ENCODE peak calls at places on chromosomes 6 and 20, in nine cellular contexts. One of them, this sample, is unnamed.

GRCh38 chr6:103210686-103211085 is 1649.0 kb downstream of the HACE1 start:
- DNase-seq in hepatocyte: no peak
- DNase-seq in CD4-positive, alpha-beta T cell: no peak
- DNase-seq in nucleus accumbens: no peak
- DNase-seq in activated T-cell treated with anti-CD3 and anti-CD28 coated beads, Interleukin-2, amount 50 U/mL, for 72 hours: no peak
- DNase-seq in astrocyte: no peak
- DNase-seq in cardiac fibroblast: no peak
- DNase-seq in tibial artery: no peak
- DNase-seq in endodermal cell: no peak
- DNase-seq in this sample: no peak

GRCh38 chr6:158379336-158379735 is 67.1 kb downstream of the TULP4 start:
- DNase-seq in hepatocyte: no peak
- DNase-seq in CD4-positive, alpha-beta T cell: no peak
- DNase-seq in nucleus accumbens: no peak
- DNase-seq in activated T-cell treated with anti-CD3 and anti-CD28 coated beads, Interleukin-2, amount 50 U/mL, for 72 hours: no peak
- DNase-seq in astrocyte: no peak
- DNase-seq in cardiac fibroblast: no peak
- DNase-seq in tibial artery: no peak
- DNase-seq in endodermal cell: no peak
- DNase-seq in this sample: no peak

GRCh38 chr20:62433655-62434054 is 6.3 kb upstream of the RBBP8NL start:
- DNase-seq in hepatocyte: no peak
- DNase-seq in CD4-positive, alpha-beta T cell: no peak
- DNase-seq in nucleus accumbens: no peak
- DNase-seq in activated T-cell treated with anti-CD3 and anti-CD28 coated beads, Interleukin-2, amount 50 U/mL, for 72 hours: no peak
- DNase-seq in astrocyte: no peak
- DNase-seq in cardiac fibroblast: peak
- DNase-seq in tibial artery: peak
- DNase-seq in endodermal cell: no peak
- DNase-seq in this sample: no peak

GRCh38 chr20:35907017-35907685 is 47.2 kb downstream of the SCAND1 start:
- DNase-seq in hepatocyte: no peak
- DNase-seq in CD4-positive, alpha-beta T cell: no peak
- DNase-seq in nucleus accumbens: no peak
- DNase-seq in activated T-cell treated with anti-CD3 and anti-CD28 coated beads, Interleukin-2, amount 50 U/mL, for 72 hours: no peak
- DNase-seq in astrocyte: no peak
- DNase-seq in cardiac fibroblast: peak
- DNase-seq in tibial artery: no peak
- DNase-seq in endodermal cell: no peak
- DNase-seq in this sample: no peak

GRCh38 chr6:127878115-127878514 is 22.7 kb downstream of the THEMIS start:
- DNase-seq in hepatocyte: no peak
- DNase-seq in CD4-positive, alpha-beta T cell: no peak
- DNase-seq in nucleus accumbens: no peak
- DNase-seq in activated T-cell treated with anti-CD3 and anti-CD28 coated beads, Interleukin-2, amount 50 U/mL, for 72 hours: no peak
- DNase-seq in astrocyte: no peak
- DNase-seq in cardiac fibroblast: no peak
- DNase-seq in tibial artery: no peak
- DNase-seq in endodermal cell: no peak
- DNase-seq in this sample: no peak

GRCh38 chr20:62646851-62647520 is 4.7 kb downstream of the SLCO4A1 start:
- DNase-seq in hepatocyte: no peak
- DNase-seq in CD4-positive, alpha-beta T cell: no peak
- DNase-seq in nucleus accumbens: no peak
- DNase-seq in activated T-cell treated with anti-CD3 and anti-CD28 coated beads, Interleukin-2, amount 50 U/mL, for 72 hours: no peak
- DNase-seq in astrocyte: no peak
- DNase-seq in cardiac fibroblast: no peak
- DNase-seq in tibial artery: no peak
- DNase-seq in endodermal cell: no peak
- DNase-seq in this sample: peak

GRCh38 chr20:5183731-5184474 is 57.1 kb downstream of the CDS2 start:
- DNase-seq in hepatocyte: no peak
- DNase-seq in CD4-positive, alpha-beta T cell: no peak
- DNase-seq in nucleus accumbens: no peak
- DNase-seq in activated T-cell treated with anti-CD3 and anti-CD28 coated beads, Interleukin-2, amount 50 U/mL, for 72 hours: no peak
- DNase-seq in astrocyte: no peak
- DNase-seq in cardiac fibroblast: no peak
- DNase-seq in tibial artery: no peak
- DNase-seq in endodermal cell: no peak
- DNase-seq in this sample: no peak

GRCh38 chr20:56893206-56893605 is 264.1 kb downstream of the TFAP2C start:
- DNase-seq in hepatocyte: peak
- DNase-seq in CD4-positive, alpha-beta T cell: peak
- DNase-seq in nucleus accumbens: no peak
- DNase-seq in activated T-cell treated with anti-CD3 and anti-CD28 coated beads, Interleukin-2, amount 50 U/mL, for 72 hours: peak
- DNase-seq in astrocyte: no peak
- DNase-seq in cardiac fibroblast: no peak
- DNase-seq in tibial artery: no peak
- DNase-seq in endodermal cell: peak
- DNase-seq in this sample: peak

GRCh38 chr6:149483302-149483701 is 1.5 kb downstream of the ZC3H12D start:
- DNase-seq in hepatocyte: no peak
- DNase-seq in CD4-positive, alpha-beta T cell: no peak
- DNase-seq in nucleus accumbens: no peak
- DNase-seq in activated T-cell treated with anti-CD3 and anti-CD28 coated beads, Interleukin-2, amount 50 U/mL, for 72 hours: no peak
- DNase-seq in astrocyte: no peak
- DNase-seq in cardiac fibroblast: no peak
- DNase-seq in tibial artery: no peak
- DNase-seq in endodermal cell: no peak
- DNase-seq in this sample: peak

GRCh38 chr20:1322511-1323245 is 6.3 kb downstream of the SDCBP2 start:
- DNase-seq in hepatocyte: peak
- DNase-seq in CD4-positive, alpha-beta T cell: no peak
- DNase-seq in nucleus accumbens: no peak
- DNase-seq in activated T-cell treated with anti-CD3 and anti-CD28 coated beads, Interleukin-2, amount 50 U/mL, for 72 hours: no peak
- DNase-seq in astrocyte: peak
- DNase-seq in cardiac fibroblast: peak
- DNase-seq in tibial artery: no peak
- DNase-seq in endodermal cell: peak
- DNase-seq in this sample: no peak

GRCh38 chr6:4010682-4011081 is 68.3 kb downstream of the FAM217A start:
- DNase-seq in hepatocyte: no peak
- DNase-seq in CD4-positive, alpha-beta T cell: no peak
- DNase-seq in nucleus accumbens: no peak
- DNase-seq in activated T-cell treated with anti-CD3 and anti-CD28 coated beads, Interleukin-2, amount 50 U/mL, for 72 hours: peak
- DNase-seq in astrocyte: no peak
- DNase-seq in cardiac fibroblast: no peak
- DNase-seq in tibial artery: no peak
- DNase-seq in endodermal cell: no peak
- DNase-seq in this sample: peak

GRCh38 chr20:40666336-40666735 is 22.7 kb downstream of the MAFB start:
- DNase-seq in hepatocyte: no peak
- DNase-seq in CD4-positive, alpha-beta T cell: no peak
- DNase-seq in nucleus accumbens: no peak
- DNase-seq in activated T-cell treated with anti-CD3 and anti-CD28 coated beads, Interleukin-2, amount 50 U/mL, for 72 hours: no peak
- DNase-seq in astrocyte: no peak
- DNase-seq in cardiac fibroblast: no peak
- DNase-seq in tibial artery: no peak
- DNase-seq in endodermal cell: peak
- DNase-seq in this sample: no peak

GRCh38 chr20:4567172-4567571 is 154.5 kb upstream of the PRND start:
- DNase-seq in hepatocyte: no peak
- DNase-seq in CD4-positive, alpha-beta T cell: no peak
- DNase-seq in nucleus accumbens: no peak
- DNase-seq in activated T-cell treated with anti-CD3 and anti-CD28 coated beads, Interleukin-2, amount 50 U/mL, for 72 hours: no peak
- DNase-seq in astrocyte: no peak
- DNase-seq in cardiac fibroblast: no peak
- DNase-seq in tibial artery: no peak
- DNase-seq in endodermal cell: no peak
- DNase-seq in this sample: no peak

GRCh38 chr20:48359692-48360337 is 468.0 kb downstream of the PREX1 start:
- DNase-seq in hepatocyte: no peak
- DNase-seq in CD4-positive, alpha-beta T cell: no peak
- DNase-seq in nucleus accumbens: no peak
- DNase-seq in activated T-cell treated with anti-CD3 and anti-CD28 coated beads, Interleukin-2, amount 50 U/mL, for 72 hours: no peak
- DNase-seq in astrocyte: no peak
- DNase-seq in cardiac fibroblast: no peak
- DNase-seq in tibial artery: no peak
- DNase-seq in endodermal cell: no peak
- DNase-seq in this sample: peak

GRCh38 chr6:21949211-21949801 is 347.5 kb downstream of the PRL start:
- DNase-seq in hepatocyte: peak
- DNase-seq in CD4-positive, alpha-beta T cell: no peak
- DNase-seq in nucleus accumbens: no peak
- DNase-seq in activated T-cell treated with anti-CD3 and anti-CD28 coated beads, Interleukin-2, amount 50 U/mL, for 72 hours: no peak
- DNase-seq in astrocyte: peak
- DNase-seq in cardiac fibroblast: no peak
- DNase-seq in tibial artery: no peak
- DNase-seq in endodermal cell: no peak
- DNase-seq in this sample: no peak

GRCh38 chr6:83708546-83708969 is 343 bp downstream of the SNAP91 start:
- DNase-seq in hepatocyte: peak
- DNase-seq in CD4-positive, alpha-beta T cell: no peak
- DNase-seq in nucleus accumbens: peak
- DNase-seq in activated T-cell treated with anti-CD3 and anti-CD28 coated beads, Interleukin-2, amount 50 U/mL, for 72 hours: no peak
- DNase-seq in astrocyte: peak
- DNase-seq in cardiac fibroblast: no peak
- DNase-seq in tibial artery: no peak
- DNase-seq in endodermal cell: no peak
- DNase-seq in this sample: no peak

GRCh38 chr20:57777911-57778310 is 68.1 kb upstream of the PMEPA1 start:
- DNase-seq in hepatocyte: no peak
- DNase-seq in CD4-positive, alpha-beta T cell: no peak
- DNase-seq in nucleus accumbens: no peak
- DNase-seq in activated T-cell treated with anti-CD3 and anti-CD28 coated beads, Interleukin-2, amount 50 U/mL, for 72 hours: no peak
- DNase-seq in astrocyte: no peak
- DNase-seq in cardiac fibroblast: no peak
- DNase-seq in tibial artery: no peak
- DNase-seq in endodermal cell: no peak
- DNase-seq in this sample: no peak

GRCh38 chr6:31414771-31415270 is 11.4 kb downstream of the MICA start:
- DNase-seq in hepatocyte: no peak
- DNase-seq in CD4-positive, alpha-beta T cell: no peak
- DNase-seq in nucleus accumbens: no peak
- DNase-seq in activated T-cell treated with anti-CD3 and anti-CD28 coated beads, Interleukin-2, amount 50 U/mL, for 72 hours: no peak
- DNase-seq in astrocyte: no peak
- DNase-seq in cardiac fibroblast: no peak
- DNase-seq in tibial artery: no peak
- DNase-seq in endodermal cell: no peak
- DNase-seq in this sample: no peak

GRCh38 chr20:51412333-51412761 is 130.2 kb downstream of the NFATC2 start:
- DNase-seq in hepatocyte: peak
- DNase-seq in CD4-positive, alpha-beta T cell: no peak
- DNase-seq in nucleus accumbens: no peak
- DNase-seq in activated T-cell treated with anti-CD3 and anti-CD28 coated beads, Interleukin-2, amount 50 U/mL, for 72 hours: no peak
- DNase-seq in astrocyte: peak
- DNase-seq in cardiac fibroblast: peak
- DNase-seq in tibial artery: peak
- DNase-seq in endodermal cell: peak
- DNase-seq in this sample: no peak

GRCh38 chr6:148508401-148509151 is 165.9 kb downstream of the SASH1 start:
- DNase-seq in hepatocyte: peak
- DNase-seq in CD4-positive, alpha-beta T cell: no peak
- DNase-seq in nucleus accumbens: no peak
- DNase-seq in activated T-cell treated with anti-CD3 and anti-CD28 coated beads, Interleukin-2, amount 50 U/mL, for 72 hours: no peak
- DNase-seq in astrocyte: peak
- DNase-seq in cardiac fibroblast: peak
- DNase-seq in tibial artery: no peak
- DNase-seq in endodermal cell: no peak
- DNase-seq in this sample: no peak

GRCh38 chr20:63913768-63914167 is 18.8 kb downstream of the DNAJC5 start:
- DNase-seq in hepatocyte: no peak
- DNase-seq in CD4-positive, alpha-beta T cell: no peak
- DNase-seq in nucleus accumbens: no peak
- DNase-seq in activated T-cell treated with anti-CD3 and anti-CD28 coated beads, Interleukin-2, amount 50 U/mL, for 72 hours: no peak
- DNase-seq in astrocyte: no peak
- DNase-seq in cardiac fibroblast: no peak
- DNase-seq in tibial artery: no peak
- DNase-seq in endodermal cell: no peak
- DNase-seq in this sample: no peak

GRCh38 chr20:8589956-8590355 is 457.9 kb downstream of the PLCB1 start:
- DNase-seq in hepatocyte: no peak
- DNase-seq in CD4-positive, alpha-beta T cell: no peak
- DNase-seq in nucleus accumbens: no peak
- DNase-seq in activated T-cell treated with anti-CD3 and anti-CD28 coated beads, Interleukin-2, amount 50 U/mL, for 72 hours: no peak
- DNase-seq in astrocyte: peak
- DNase-seq in cardiac fibroblast: no peak
- DNase-seq in tibial artery: no peak
- DNase-seq in endodermal cell: no peak
- DNase-seq in this sample: no peak

GRCh38 chr6:35691027-35691824 is 2.5 kb upstream of the FKBP5 start:
- DNase-seq in hepatocyte: peak
- DNase-seq in CD4-positive, alpha-beta T cell: no peak
- DNase-seq in nucleus accumbens: no peak
- DNase-seq in activated T-cell treated with anti-CD3 and anti-CD28 coated beads, Interleukin-2, amount 50 U/mL, for 72 hours: no peak
- DNase-seq in astrocyte: no peak
- DNase-seq in cardiac fibroblast: peak
- DNase-seq in tibial artery: peak
- DNase-seq in endodermal cell: no peak
- DNase-seq in this sample: no peak

GRCh38 chr20:60036346-60037119 is 78.3 kb downstream of the CDH26 start:
- DNase-seq in hepatocyte: no peak
- DNase-seq in CD4-positive, alpha-beta T cell: no peak
- DNase-seq in nucleus accumbens: no peak
- DNase-seq in activated T-cell treated with anti-CD3 and anti-CD28 coated beads, Interleukin-2, amount 50 U/mL, for 72 hours: no peak
- DNase-seq in astrocyte: no peak
- DNase-seq in cardiac fibroblast: no peak
- DNase-seq in tibial artery: no peak
- DNase-seq in endodermal cell: no peak
- DNase-seq in this sample: no peak

GRCh38 chr6:129638055-129639019 is 71.6 kb downstream of the ARHGAP18 start:
- DNase-seq in hepatocyte: peak
- DNase-seq in CD4-positive, alpha-beta T cell: no peak
- DNase-seq in nucleus accumbens: no peak
- DNase-seq in activated T-cell treated with anti-CD3 and anti-CD28 coated beads, Interleukin-2, amount 50 U/mL, for 72 hours: no peak
- DNase-seq in astrocyte: peak
- DNase-seq in cardiac fibroblast: peak
- DNase-seq in tibial artery: no peak
- DNase-seq in endodermal cell: no peak
- DNase-seq in this sample: no peak

GRCh38 chr6:115882771-115883170 is 177.9 kb downstream of the FRK start:
- DNase-seq in hepatocyte: no peak
- DNase-seq in CD4-positive, alpha-beta T cell: no peak
- DNase-seq in nucleus accumbens: no peak
- DNase-seq in activated T-cell treated with anti-CD3 and anti-CD28 coated beads, Interleukin-2, amount 50 U/mL, for 72 hours: no peak
- DNase-seq in astrocyte: no peak
- DNase-seq in cardiac fibroblast: no peak
- DNase-seq in tibial artery: no peak
- DNase-seq in endodermal cell: no peak
- DNase-seq in this sample: no peak

GRCh38 chr6:108167449-108167903 is 1.7 kb downstream of the NR2E1 start:
- DNase-seq in hepatocyte: no peak
- DNase-seq in CD4-positive, alpha-beta T cell: no peak
- DNase-seq in nucleus accumbens: no peak
- DNase-seq in activated T-cell treated with anti-CD3 and anti-CD28 coated beads, Interleukin-2, amount 50 U/mL, for 72 hours: peak
- DNase-seq in astrocyte: no peak
- DNase-seq in cardiac fibroblast: no peak
- DNase-seq in tibial artery: no peak
- DNase-seq in endodermal cell: peak
- DNase-seq in this sample: no peak

GRCh38 chr20:3420211-3420707 is 12.8 kb upstream of the DNAAF9 start:
- DNase-seq in hepatocyte: no peak
- DNase-seq in CD4-positive, alpha-beta T cell: no peak
- DNase-seq in nucleus accumbens: no peak
- DNase-seq in activated T-cell treated with anti-CD3 and anti-CD28 coated beads, Interleukin-2, amount 50 U/mL, for 72 hours: peak
- DNase-seq in astrocyte: no peak
- DNase-seq in cardiac fibroblast: peak
- DNase-seq in tibial artery: peak
- DNase-seq in endodermal cell: no peak
- DNase-seq in this sample: peak

GRCh38 chr20:22248052-22248667 is 336.2 kb downstream of the FOXA2 start:
- DNase-seq in hepatocyte: peak
- DNase-seq in CD4-positive, alpha-beta T cell: no peak
- DNase-seq in nucleus accumbens: no peak
- DNase-seq in activated T-cell treated with anti-CD3 and anti-CD28 coated beads, Interleukin-2, amount 50 U/mL, for 72 hours: no peak
- DNase-seq in astrocyte: no peak
- DNase-seq in cardiac fibroblast: no peak
- DNase-seq in tibial artery: no peak
- DNase-seq in endodermal cell: peak
- DNase-seq in this sample: peak

GRCh38 chr6:161143663-161144430 is 130.0 kb downstream of the AGPAT4 start:
- DNase-seq in hepatocyte: no peak
- DNase-seq in CD4-positive, alpha-beta T cell: no peak
- DNase-seq in nucleus accumbens: no peak
- DNase-seq in activated T-cell treated with anti-CD3 and anti-CD28 coated beads, Interleukin-2, amount 50 U/mL, for 72 hours: no peak
- DNase-seq in astrocyte: no peak
- DNase-seq in cardiac fibroblast: no peak
- DNase-seq in tibial artery: no peak
- DNase-seq in endodermal cell: no peak
- DNase-seq in this sample: no peak

GRCh38 chr6:118876201-118876600 is 17.8 kb upstream of the ASF1A start:
- DNase-seq in hepatocyte: no peak
- DNase-seq in CD4-positive, alpha-beta T cell: no peak
- DNase-seq in nucleus accumbens: no peak
- DNase-seq in activated T-cell treated with anti-CD3 and anti-CD28 coated beads, Interleukin-2, amount 50 U/mL, for 72 hours: no peak
- DNase-seq in astrocyte: peak
- DNase-seq in cardiac fibroblast: no peak
- DNase-seq in tibial artery: no peak
- DNase-seq in endodermal cell: no peak
- DNase-seq in this sample: no peak

This sample was measured in GM12865.